ENCODE peak calls at places on chromosome 4, in six cellular contexts. J is naive thymus-derived CD8-positive, alpha-beta T cell; F is BJ; Q is HuH-7.5; H is T follicular helper cell; Y is cardiac muscle cell. W is an unnamed sample.

GRCh38 chr4:38867478-38868054 is at the start of gene FAM114A1:
- DNase-seq in F (no peak), Y (peak), H (no peak), J (no peak), Q (peak), W (no peak)

GRCh38 chr4:41561241-41561640 is 23.3 kb downstream of the LIMCH1 start:
- DNase-seq in Q (no peak), H (no peak), F (no peak), Y (no peak), J (no peak), W (no peak)

GRCh38 chr4:170979736-170980135 is 833.5 kb upstream of the GALNTL6 start:
- DNase-seq in Q (no peak), H (no peak), F (no peak), Y (no peak), J (no peak), W (no peak)

GRCh38 chr4:140497428-140497775 is 691 bp downstream of the MGAT4D start:
- DNase-seq in J (no peak), F (no peak), Y (no peak), H (no peak), Q (peak), W (no peak)

GRCh38 chr4:184074989-184075388 is 142.7 kb downstream of the ENPP6 start:
- DNase-seq in H (no peak), J (no peak), Y (no peak), F (no peak), Q (no peak), W (no peak)

GRCh38 chr4:84379881-84380618 is 119.0 kb downstream of the NKX6-1 start:
- DNase-seq in H (no peak), Q (peak), Y (peak), J (no peak), F (no peak), W (no peak)

GRCh38 chr4:1834047-1834769 is 21.7 kb downstream of the LETM1 start:
- DNase-seq in Q (no peak), F (no peak), J (no peak), H (no peak), Y (no peak), W (no peak)

GRCh38 chr4:114272226-114272625 is 292.8 kb upstream of the ARSJ start:
- DNase-seq in F (peak), J (no peak), Q (no peak), Y (peak), H (no peak), W (peak)

GRCh38 chr4:126856906-126857305 is 775.9 kb upstream of the INTU start:
- DNase-seq in Y (no peak), H (no peak), Q (no peak), F (no peak), J (no peak), W (no peak)

GRCh38 chr4:182382941-182383340 is 139.7 kb downstream of the TENM3 start:
- DNase-seq in H (no peak), F (no peak), Q (no peak), Y (no peak), J (no peak), W (no peak)

GRCh38 chr4:83906561-83906960 is 370.7 kb downstream of the GPAT3 start:
- DNase-seq in Y (peak), F (no peak), J (no peak), H (no peak), Q (no peak), W (no peak)

GRCh38 chr4:149441338-149441737 is 374.3 kb downstream of the IQCM start:
- DNase-seq in Y (peak), Q (no peak), J (no peak), H (no peak), F (peak), W (peak)

GRCh38 chr4:159685406-159686092 is 582.7 kb downstream of the RAPGEF2 start:
- DNase-seq in J (no peak), Y (peak), H (no peak), F (no peak), Q (no peak), W (no peak)

GRCh38 chr4:165873298-165874071 is 448 bp downstream of the TLL1 start:
- DNase-seq in Y (peak), F (no peak), Q (peak), J (no peak), H (no peak), W (no peak)

GRCh38 chr4:58303456-58303855 is 1193.3 kb upstream of the IGFBP7 start:
- DNase-seq in J (no peak), Q (no peak), H (no peak), Y (no peak), F (no peak), W (no peak)

GRCh38 chr4:125116431-125116830 is 198.3 kb upstream of the FAT4 start:
- DNase-seq in F (no peak), Q (no peak), J (no peak), Y (no peak), H (no peak), W (no peak)

GRCh38 chr4:38242822-38243384 is 282.7 kb downstream of the PTTG2 start:
- DNase-seq in J (no peak), H (no peak), F (no peak), Y (no peak), Q (no peak), W (no peak)

GRCh38 chr4:139857021-139857420 is 191.4 kb downstream of the MGST2 start:
- DNase-seq in F (no peak), H (no peak), Y (no peak), Q (peak), J (no peak), W (no peak)

GRCh38 chr4:69995526-69996016 is at the start of gene STATH:
- DNase-seq in H (no peak), F (no peak), Q (no peak), J (no peak), Y (peak), W (no peak)

GRCh38 chr4:39637572-39638357 is 900 bp downstream of the SMIM14 start:
- DNase-seq in F (no peak), J (no peak), Y (peak), Q (no peak), H (no peak), W (no peak)

GRCh38 chr4:76620723-76621463 is 185.9 kb downstream of the SHROOM3 start:
- DNase-seq in Q (no peak), Y (no peak), J (no peak), H (no peak), F (no peak), W (no peak)

GRCh38 chr4:185456131-185456530 is 15.4 kb downstream of the CCDC110 start:
- DNase-seq in H (no peak), F (no peak), J (no peak), Q (no peak), Y (no peak), W (no peak)

GRCh38 chr4:71711985-71712348 is 71.9 kb downstream of the GC start:
- DNase-seq in Q (no peak), F (no peak), H (no peak), J (no peak), Y (peak), W (no peak)

GRCh38 chr4:7786517-7786916 is 153.1 kb downstream of the AFAP1 start:
- DNase-seq in H (no peak), Y (no peak), Q (no peak), F (no peak), J (no peak), W (no peak)

GRCh38 chr4:153541426-153542096 is 75.4 kb downstream of the TMEM131L start:
- DNase-seq in Q (no peak), J (no peak), Y (peak), F (peak), H (no peak), W (peak)

GRCh38 chr4:37966044-37966443 is 5.8 kb downstream of the PTTG2 start:
- DNase-seq in F (no peak), Y (no peak), J (no peak), H (no peak), Q (no peak), W (no peak)

GRCh38 chr4:94877973-94878372 is 120.2 kb downstream of the BMPR1B start:
- DNase-seq in Y (peak), H (no peak), F (no peak), J (no peak), Q (no peak), W (no peak)

GRCh38 chr4:15894923-15895411 is 43.6 kb downstream of the FGFBP1 start:
- DNase-seq in Y (no peak), F (no peak), H (no peak), Q (no peak), J (no peak), W (no peak)

GRCh38 chr4:15738877-15739276 is 36.0 kb downstream of the BST1 start:
- DNase-seq in J (no peak), H (no peak), Y (no peak), Q (no peak), F (no peak), W (no peak)

GRCh38 chr4:53105313-53105712 is 243.2 kb downstream of the RASL11B start:
- DNase-seq in H (no peak), Y (no peak), J (no peak), F (no peak), Q (no peak), W (no peak)

GRCh38 chr4:2469192-2469984 is 482 bp downstream of the RNF4 start:
- DNase-seq in Y (peak), Q (peak), J (peak), H (peak), F (no peak), W (no peak)

GRCh38 chr4:186216465-186217024 is 10.8 kb upstream of the KLKB1 start:
- DNase-seq in Q (no peak), J (no peak), F (no peak), H (no peak), Y (peak), W (no peak)

GRCh38 chr4:88179261-88179660 is 20.8 kb upstream of the ABCG2 start:
- DNase-seq in Y (no peak), F (no peak), J (no peak), H (no peak), Q (no peak), W (no peak)

GRCh38 chr4:13562876-13563275 is 18.6 kb upstream of the NKX3-2 start:
- DNase-seq in F (no peak), Q (no peak), J (no peak), H (no peak), Y (no peak), W (no peak)